ENCODE peak calls at places on chromosomes 2 and 18, in four cellular contexts. C, I, T and B are unnamed samples.

GRCh38 chr2:226130192-226130591 is 669.4 kb downstream of the IRS1 start:
- DNase-seq in T (no peak), I (no peak), C (no peak), B (no peak)

GRCh38 chr2:197229509-197230458 is 80.8 kb downstream of the ANKRD44 start:
- DNase-seq in C (no peak), T (no peak), I (no peak), B (no peak)

GRCh38 chr18:29892960-29893558 is 1149.5 kb downstream of the DSC3 start:
- DNase-seq in T (no peak), C (no peak), I (no peak), B (no peak)

GRCh38 chr2:20507166-20507692 is 60.4 kb downstream of the RHOB start:
- DNase-seq in T (no peak), I (no peak), C (no peak), B (no peak)

GRCh38 chr2:72780483-72780882 is 45.4 kb downstream of the EXOC6B start:
- DNase-seq in T (no peak), C (peak; percentile 55), I (no peak), B (peak; percentile 48)

GRCh38 chr18:45993441-45993840 is 26.3 kb upstream of the EPG5 start:
- DNase-seq in T (no peak), I (no peak), C (no peak), B (no peak)

GRCh38 chr18:3529597-3529996 is 79.6 kb downstream of the TGIF1 start:
- DNase-seq in I (no peak), C (no peak), T (no peak), B (peak; percentile 68)

GRCh38 chr2:159065891-159066290 is 97.5 kb downstream of the TANC1 start:
- DNase-seq in C (no peak), I (no peak), T (no peak), B (no peak)

GRCh38 chr2:118089015-118089800 is 937 bp downstream of the INSIG2 start:
- DNase-seq in C (peak; percentile 46), T (peak; percentile 15), I (peak; percentile 22), B (peak; percentile 8)

GRCh38 chr18:3875961-3876360 is 426.0 kb downstream of the TGIF1 start:
- DNase-seq in C (no peak), I (no peak), T (no peak), B (peak; percentile 83)

GRCh38 chr2:127416486-127417001 is 1.7 kb upstream of the PROC start:
- DNase-seq in I (no peak), C (no peak), T (no peak), B (no peak)

GRCh38 chr18:77397056-77397455 is 147.4 kb downstream of the GALR1 start:
- DNase-seq in C (no peak), I (no peak), T (no peak), B (no peak)

GRCh38 chr2:174699993-174700766 is 64.1 kb downstream of the CHRNA1 start:
- DNase-seq in C (peak; percentile 76), I (no peak), T (peak; percentile 42), B (peak; percentile 62)

GRCh38 chr2:241466230-241466629 is 42.2 kb downstream of the STK25 start:
- DNase-seq in I (no peak), T (no peak), C (no peak), B (no peak)